ENCODE peak calls at places on chromosomes 16 and 17, in four cellular contexts. L is K562, O is GM12878, D is HCT116. P is an unnamed sample.

GRCh38 chr16:3058173-3059030 is 7.0 kb upstream of the IL32 start:
- DNase-seq in O (no peak), D (peak; percentile 35), L (peak; percentile 61), P (peak; percentile 57)

GRCh38 chr17:64118452-64118979 is 11.4 kb downstream of the ERN1 start:
- DNase-seq in L (peak; percentile 55), O (no peak), D (no peak), P (no peak)

GRCh38 chr16:89009343-89010209 is 32.6 kb upstream of the CBFA2T3 start:
- DNase-seq in L (peak; percentile 71), O (no peak), D (no peak), P (no peak)

GRCh38 chr16:58684001-58684353 is 593 bp downstream of the SLC38A7 start:
- DNase-seq in O (no peak), D (no peak), L (no peak), P (no peak)

GRCh38 chr17:58513391-58513912 is 986 bp downstream of the MTMR4 start:
- DNase-seq in O (no peak), L (no peak), D (no peak), P (no peak)

GRCh38 chr16:1744338-1744840 is 27.0 kb downstream of the NME3 start:
- DNase-seq in L (no peak), O (no peak), D (no peak), P (no peak)

GRCh38 chr16:48054881-48055601 is 100.8 kb downstream of the ABCC12 start:
- DNase-seq in O (no peak), L (peak; percentile 37), D (peak; percentile 35), P (peak; percentile 30)

GRCh38 chr16:16042076-16042475 is 92.7 kb downstream of the ABCC1 start:
- DNase-seq in O (no peak), L (no peak), D (no peak), P (no peak)

GRCh38 chr16:87384162-87384999 is 805 bp upstream of the FBXO31 start:
- DNase-seq in D (no peak), L (peak; percentile 38), O (no peak), P (no peak)

GRCh38 chr17:42296012-42296411 is 7.7 kb downstream of the STAT5A start:
- DNase-seq in D (no peak), L (no peak), O (no peak), P (no peak)

GRCh38 chr17:78342438-78343098 is 17.3 kb downstream of the SOCS3 start:
- DNase-seq in L (no peak), D (peak; percentile 65), O (no peak), P (no peak)

GRCh38 chr17:16171613-16172012 is 43.7 kb downstream of the NCOR1 start:
- DNase-seq in D (no peak), O (no peak), L (no peak), P (no peak)

GRCh38 chr16:52471650-52472370 is 75.1 kb downstream of the TOX3 start:
- DNase-seq in O (no peak), D (no peak), L (no peak), P (no peak)

GRCh38 chr16:52467753-52468152 is 79.2 kb downstream of the TOX3 start:
- DNase-seq in D (no peak), L (no peak), O (no peak), P (no peak)

GRCh38 chr16:52469091-52469490 is 77.9 kb downstream of the TOX3 start:
- DNase-seq in D (no peak), L (no peak), O (no peak), P (no peak)

GRCh38 chr16:52470601-52471000 is 76.3 kb downstream of the TOX3 start:
- DNase-seq in O (no peak), D (no peak), L (no peak), P (no peak)

DNA sequence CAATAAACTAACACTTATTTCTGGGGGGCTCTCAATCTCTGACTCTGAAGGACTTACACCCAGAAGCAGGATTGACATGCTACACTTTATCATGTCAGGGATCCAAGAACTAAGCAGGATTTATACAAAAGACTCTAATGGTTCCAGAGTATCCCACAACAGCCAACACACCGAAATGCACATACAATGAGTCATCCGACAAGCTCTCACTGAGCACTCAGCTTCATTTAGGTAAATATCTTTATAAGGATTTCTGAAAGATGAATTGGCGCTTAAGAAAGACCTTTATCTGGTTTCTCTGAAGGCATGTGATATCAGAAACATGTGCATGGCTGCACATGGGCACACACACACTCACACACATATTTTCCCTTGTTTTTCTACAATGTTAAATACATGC is 77.2 kb downstream of the TOX3 start:
- DNase-seq in O (no peak), L (no peak), D (no peak), P (peak; percentile 22)
- TF ChIP-seq ZNF274 in O (no peak), L (no peak), D (no peak), P (no peak)

DNA sequence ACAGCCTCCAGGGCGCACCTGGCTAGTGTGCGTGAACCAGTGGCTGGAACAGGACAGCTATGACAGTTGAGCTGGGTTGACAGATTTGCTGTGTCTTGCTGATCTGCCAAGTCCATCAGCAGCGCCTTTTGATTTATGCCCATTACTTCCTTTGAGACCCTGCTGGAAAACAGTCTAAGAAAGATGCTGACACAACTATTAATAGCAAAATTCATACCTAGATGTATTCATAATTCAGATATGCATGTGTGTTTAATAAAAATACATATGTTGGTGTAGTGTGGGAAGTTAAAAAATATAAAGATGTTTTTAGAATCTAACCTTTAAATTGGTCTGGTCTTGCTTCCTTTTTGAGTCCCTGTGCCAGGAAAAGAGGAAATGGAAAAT is 40.2 kb upstream of the ENDOV start:
- DNase-seq in O (no peak), D (no peak), L (no peak), P (no peak)
- H3K36me3 ChIP-seq in O (peaks cover 35% of the 10 kb centered on the region), D (peaks cover 20% of the 10 kb centered on the region), L (peaks cover 67% of the 10 kb centered on the region), P (peaks cover 92% of the 10 kb centered on the region)

GRCh38 chr17:74211141-74211928 is 2.0 kb upstream of the TTYH2 start:
- DNase-seq in D (no peak), L (no peak), O (no peak), P (no peak)
- H3K4me1 ChIP-seq in D (peaks cover 71% of the 10 kb centered on the region), L (peaks cover 47% of the 10 kb centered on the region), O (peaks cover 28% of the 10 kb centered on the region), P (peaks cover 51% of the 10 kb centered on the region)

GRCh38 chr16:81094771-81095251 is 1.4 kb downstream of the GCSH start:
- DNase-seq in O (no peak), L (no peak), D (no peak), P (no peak)
- TF ChIP-seq ZNF274 in O (no peak), L (no peak), D (no peak), P (no peak)